ENCODE peak calls at places on chromosome 16, in four cellular contexts. H is kidney epithelial cell, K is GM06990, U is AG09309. Q is an unnamed sample.

GRCh38 chr16:59252317-59252716 is 518.2 kb upstream of the GOT2 start:
- DNase-seq in K (no peak), H (no peak), U (no peak), Q (no peak)

GRCh38 chr16:726438-727290 is at the start of the genes CCDC78 and HAGHL:
- DNase-seq in K (peak), U (no peak), H (no peak), Q (peak)

GRCh38 chr16:2056077-2056476 is 8.3 kb downstream of the TSC2 start:
- DNase-seq in H (no peak), K (no peak), U (no peak), Q (no peak)

GRCh38 chr16:46972971-46973456 is 460 bp downstream of the DNAJA2 start:
- DNase-seq in H (no peak), U (no peak), K (peak), Q (peak)

GRCh38 chr16:29743827-29744531 is 1.8 kb downstream of the C16orf54 start:
- DNase-seq in U (no peak), H (no peak), K (no peak), Q (no peak)

GRCh38 chr16:22022151-22022550 is 14.2 kb downstream of the MOSMO start:
- DNase-seq in U (no peak), H (no peak), K (no peak), Q (no peak)

GRCh38 chr16:30376508-30376907 is 1.9 kb downstream of the MYL11 start:
- DNase-seq in H (no peak), K (no peak), U (no peak), Q (no peak)

GRCh38 chr16:70740919-70741778 is 55.3 kb upstream of the MTSS2 start:
- DNase-seq in H (no peak), K (no peak), U (peak), Q (no peak)

GRCh38 chr16:1324286-1324826 is 9.1 kb upstream of the BAIAP3 start:
- DNase-seq in K (no peak), U (no peak), H (no peak), Q (no peak)

GRCh38 chr16:73996624-73997339 is 299.8 kb upstream of the PSMD7 start:
- DNase-seq in K (no peak), H (no peak), U (no peak), Q (no peak)

GRCh38 chr16:10868562-10869469 is 8.2 kb upstream of the CIITA start:
- DNase-seq in H (no peak), U (no peak), K (peak), Q (peak)

GRCh38 chr16:12878973-12879372 is 22.4 kb upstream of the SHISA9 start:
- DNase-seq in K (no peak), U (no peak), H (no peak), Q (no peak)

GRCh38 chr16:56518435-56518834 is 1.4 kb downstream of the BBS2 start:
- DNase-seq in H (no peak), K (no peak), U (no peak), Q (no peak)

GRCh38 chr16:56520251-56520577 is 390 bp upstream of the BBS2 start:
- DNase-seq in K (no peak), H (no peak), U (no peak), Q (no peak)

GRCh38 chr16:56515665-56516064 is 4.2 kb downstream of the BBS2 start:
- DNase-seq in K (no peak), H (no peak), U (no peak), Q (no peak)

GRCh38 chr16:56517206-56517605 is 2.6 kb downstream of the BBS2 start:
- DNase-seq in H (no peak), U (no peak), K (no peak), Q (no peak)

DNA sequence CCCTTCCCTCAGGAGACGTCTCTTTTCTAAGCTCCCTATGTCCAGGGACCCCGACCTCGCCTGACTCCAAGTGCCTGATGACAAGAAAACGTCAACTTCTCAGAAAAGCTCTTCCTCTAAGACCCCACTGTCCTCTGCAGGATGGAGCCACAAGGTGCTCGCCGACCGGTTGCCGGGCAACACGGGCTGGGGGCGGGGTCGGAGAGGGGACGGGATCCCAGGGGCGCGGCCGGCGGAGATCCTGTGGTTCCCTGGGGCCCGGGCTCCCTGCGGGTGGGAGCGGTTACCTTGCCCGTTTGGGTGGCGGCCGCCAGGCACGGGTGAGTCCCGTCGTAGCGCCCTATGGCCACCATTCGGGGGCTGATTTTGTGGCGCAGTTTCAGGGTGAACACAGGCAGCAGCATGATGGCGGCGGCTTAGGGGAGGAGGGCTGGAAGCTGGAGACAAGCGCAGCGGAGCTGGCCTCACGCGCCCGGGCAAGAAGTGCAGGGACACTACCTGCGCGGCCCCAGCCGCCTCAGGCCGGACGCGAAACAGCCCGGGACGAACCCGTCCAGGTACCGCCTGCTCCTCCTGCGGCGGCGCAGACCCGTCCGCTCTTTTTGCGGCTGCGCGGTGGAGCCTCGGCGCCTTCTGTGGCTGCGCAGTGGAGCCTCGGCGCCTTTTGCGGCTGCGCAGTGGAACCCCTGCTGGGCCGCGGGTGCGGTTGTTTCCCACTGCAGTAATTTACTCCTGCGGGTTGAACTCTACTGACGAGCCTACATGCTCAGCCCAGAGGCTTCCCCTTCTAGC is at the start of gene BBS2:
- DNase-seq in H (peak), U (peak), K (peak), Q (peak)
- TF ChIP-seq CTCF in H (no peak), U (no peak), K (no peak), Q (no peak)

GRCh38 chr16:89639385-89639784 is 18.1 kb downstream of the CHMP1A start:
- DNase-seq in U (no peak), H (no peak), K (no peak), Q (no peak)

GRCh38 chr16:89638455-89638854 is 19.1 kb downstream of the CHMP1A start:
- DNase-seq in H (no peak), K (no peak), U (no peak), Q (no peak)

GRCh38 chr16:89642574-89642973 is 14.9 kb downstream of the CHMP1A start:
- DNase-seq in K (no peak), U (no peak), H (no peak), Q (no peak)

GRCh38 chr16:89643769-89644300 is 13.7 kb downstream of the CHMP1A start:
- DNase-seq in U (no peak), K (no peak), H (no peak), Q (no peak)

GRCh38 chr16:89641719-89642187 is 15.8 kb downstream of the CHMP1A start:
- DNase-seq in U (no peak), K (no peak), H (no peak), Q (no peak)
- TF ChIP-seq CTCF in U (no peak), K (no peak), H (no peak), Q (no peak)

GRCh38 chr16:20766294-20766693 is 2.5 kb downstream of the ACSM3 start:
- DNase-seq in U (no peak), K (no peak), H (no peak), Q (no peak)

GRCh38 chr16:20761175-20761574 is 2.6 kb upstream of the ACSM3 start:
- DNase-seq in U (no peak), H (no peak), K (no peak), Q (no peak)

GRCh38 chr16:20762404-20763123 is 1.2 kb upstream of the ACSM3 start:
- DNase-seq in K (no peak), H (no peak), U (no peak), Q (no peak)

GRCh38 chr16:20765732-20766131 is 1.9 kb downstream of the ACSM3 start:
- DNase-seq in K (no peak), U (no peak), H (no peak), Q (no peak)

GRCh38 chr16:20763461-20764232 is at the start of gene ACSM3:
- DNase-seq in U (peak), H (peak), K (peak), Q (peak)
- TF ChIP-seq CTCF in U (no peak), H (no peak), K (no peak), Q (no peak)

DNA sequence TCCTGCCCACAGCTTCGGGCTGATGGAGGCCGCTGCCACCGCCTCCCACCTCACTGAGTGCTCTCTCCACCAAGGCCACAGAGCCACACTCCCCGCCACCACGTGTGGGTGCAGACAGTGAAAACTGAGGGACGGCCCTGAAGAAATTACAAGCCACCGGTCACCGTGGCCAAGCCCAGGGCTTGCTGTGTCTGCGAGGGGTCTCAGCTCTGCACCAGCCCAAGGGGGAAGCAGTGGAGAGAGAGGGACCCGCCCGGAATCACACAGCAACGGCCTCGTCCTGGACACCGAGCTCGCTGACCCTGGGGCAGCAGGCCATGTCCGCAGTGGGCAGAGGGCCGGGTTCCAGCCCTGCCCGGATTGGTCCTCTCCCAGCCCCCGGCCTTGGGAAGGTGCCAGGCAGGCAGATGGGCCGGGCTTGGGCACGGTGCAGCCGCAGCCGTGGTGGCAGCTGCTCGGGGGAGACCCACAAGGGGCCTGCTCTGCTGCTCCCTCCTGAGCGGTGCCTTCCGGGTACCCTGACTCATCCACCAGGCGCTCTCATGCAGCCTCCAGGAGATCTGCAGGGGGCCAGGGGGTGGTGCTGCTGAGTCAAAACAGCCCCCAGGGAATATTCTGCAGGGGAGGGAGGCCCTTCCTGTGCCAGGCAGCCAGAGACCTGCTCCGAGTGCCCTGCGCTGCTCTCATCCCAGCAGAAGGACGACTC is 52.0 kb downstream of the CBFA2T3 start:
- DNase-seq in U (peak), H (peak), K (no peak), Q (peak)
- TF ChIP-seq CTCF in U (peak), H (peak), K (peak), Q (peak)

DNA sequence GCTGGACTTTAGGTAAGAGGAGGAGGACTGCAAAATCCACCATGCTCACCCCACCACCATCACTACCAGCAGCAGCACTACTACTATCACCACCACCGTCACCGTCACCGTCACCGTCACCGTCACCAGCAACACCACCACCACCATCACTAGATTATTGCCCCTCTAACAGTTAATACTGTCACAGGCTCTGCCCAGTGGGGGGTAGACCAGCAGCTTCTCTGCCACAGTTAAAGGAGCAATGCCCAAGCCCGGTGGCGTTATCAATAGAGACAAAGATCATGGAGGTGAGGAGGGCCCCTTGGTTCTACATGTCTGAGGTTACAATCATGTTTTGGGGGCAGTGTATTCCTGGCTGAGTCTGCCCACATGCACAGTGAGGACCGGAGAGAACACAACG is 184.4 kb upstream of the DYNLRB2 start:
- DNase-seq in U (no peak), H (no peak), K (no peak), Q (no peak)
- TF ChIP-seq CTCF in U (no peak), H (no peak), K (no peak), Q (no peak)

GRCh38 chr16:56401482-56401881 is 23.9 kb downstream of the AMFR start:
- DNase-seq in K (no peak), U (no peak), H (no peak), Q (peak)
- TF ChIP-seq CTCF in K (peak), U (peak), H (peak), Q (no peak)

GRCh38 chr16:5056347-5056746 is 9.4 kb downstream of the C16orf89 start:
- DNase-seq in K (no peak), H (no peak), U (no peak), Q (peak)
- TF ChIP-seq CTCF in K (peak), H (peak), U (peak), Q (peak)

GRCh38 chr16:57535680-57536305 is 578 bp downstream of the CCDC102A start:
- DNase-seq in H (peak), K (peak), U (peak), Q (peak)

GRCh38 chr16:57537596-57538234 is 1.3 kb upstream of the CCDC102A start:
- DNase-seq in K (no peak), H (no peak), U (no peak), Q (peak)

GRCh38 chr16:57534881-57535658 is 1.3 kb downstream of the CCDC102A start:
- DNase-seq in K (no peak), U (no peak), H (no peak), Q (peak)

GRCh38 chr16:57537194-57537505 is 779 bp upstream of the CCDC102A start:
- DNase-seq in H (no peak), K (no peak), U (no peak), Q (no peak)

DNA sequence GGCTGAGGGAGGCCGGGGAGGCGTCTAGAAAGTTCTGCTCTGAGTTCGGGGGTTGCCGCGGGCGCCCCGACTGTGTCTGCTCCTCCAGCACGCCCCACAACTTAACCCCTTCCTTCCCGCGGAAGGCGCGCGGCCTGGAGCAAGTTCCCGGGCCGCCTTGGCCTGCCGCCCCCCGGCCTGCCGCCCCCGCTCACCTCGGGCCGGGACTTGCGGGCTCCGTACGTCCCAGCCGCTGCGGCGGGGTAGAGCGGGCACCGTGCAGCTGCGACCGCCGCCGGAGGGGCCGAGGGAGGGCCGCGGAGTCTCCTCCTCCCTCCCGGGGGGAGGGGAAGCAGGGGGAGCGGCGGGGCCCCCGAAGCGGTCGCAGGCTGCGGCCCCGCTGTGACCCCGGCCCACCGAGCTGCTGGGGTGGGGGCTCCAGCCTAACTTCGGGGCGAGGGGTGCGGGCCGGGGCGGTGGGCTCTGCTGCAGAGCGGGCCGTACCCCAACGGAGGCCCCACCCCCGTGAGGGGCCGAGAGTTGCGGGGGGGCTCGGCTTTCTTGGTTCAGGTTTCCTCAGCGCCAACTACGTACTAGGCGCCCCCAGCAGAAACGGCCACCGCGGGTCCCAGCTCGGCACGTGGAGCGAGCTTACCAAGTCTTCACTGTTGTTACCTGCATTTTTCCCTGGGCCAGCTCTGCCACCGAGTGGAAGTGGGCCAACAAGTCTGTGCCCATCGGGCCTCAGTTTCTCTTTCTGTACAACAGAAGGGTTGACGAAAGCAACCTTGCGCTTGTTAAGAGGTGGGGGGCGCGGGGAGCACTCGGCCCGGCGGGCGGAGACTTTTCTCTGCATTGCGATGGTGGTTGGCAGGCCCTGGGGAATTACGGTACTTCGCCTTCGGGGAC is at the start of gene CCDC102A:
- DNase-seq in K (peak), H (no peak), U (no peak), Q (peak)
- TF ChIP-seq CTCF in K (no peak), H (no peak), U (no peak), Q (no peak)